ENCODE peak calls at places on chromosomes 16 and 17, in eight cellular contexts. L, W, K, S, R, D, G and N are unnamed samples.

GRCh38 chr17:28381141-28381825 is 9.8 kb downstream of the SARM1 start:
- DNase-seq in G (no peak), K (peak; percentile 37), L (peak; percentile 82), R (no peak), S (no peak), W (no peak), D (no peak), N (no peak)

GRCh38 chr17:20187049-20187448 is 177.9 kb downstream of the SPECC1 start:
- DNase-seq in D (no peak), K (no peak), G (no peak), R (no peak), W (no peak), S (no peak), L (no peak), N (peak; percentile 85)

GRCh38 chr17:32490101-32490482 is 3.3 kb downstream of the CDK5R1 start:
- DNase-seq in L (peak; percentile 22), S (no peak), R (no peak), W (no peak), D (no peak), K (no peak), G (no peak), N (no peak)

GRCh38 chr17:44362479-44362963 is 1.1 kb downstream of the FAM171A2 start:
- DNase-seq in R (no peak), G (no peak), L (no peak), S (no peak), W (no peak), K (no peak), D (no peak), N (no peak)

GRCh38 chr16:2212362-2213324 is 2.0 kb upstream of the BRICD5 start:
- DNase-seq in L (peak; percentile 41), D (no peak), K (peak; percentile 93), S (peak; percentile 47), W (no peak), G (no peak), R (no peak), N (no peak)

GRCh38 chr16:86982347-86982596 is 334.9 kb downstream of the C16orf95 start:
- DNase-seq in G (no peak), L (no peak), D (no peak), K (no peak), S (no peak), R (no peak), W (no peak), N (no peak)

GRCh38 chr17:79844869-79845600 is 5.8 kb upstream of the CBX4 start:
- DNase-seq in D (peak; percentile 79), G (no peak), W (peak; percentile 43), R (no peak), K (peak; percentile 74), S (peak; percentile 78), L (no peak), N (no peak)

GRCh38 chr17:2393184-2393953 is 7.5 kb downstream of the MNT start:
- DNase-seq in L (peak; percentile 91), K (peak; percentile 95), D (peak; percentile 94), W (peak; percentile 90), S (peak; percentile 91), R (no peak), G (peak; percentile 18), N (peak; percentile 65)

GRCh38 chr16:55370762-55371482 is 46.9 kb downstream of the IRX6 start:
- DNase-seq in W (no peak), G (peak; percentile 14), R (no peak), D (peak; percentile 13), L (peak; percentile 79), S (peak; percentile 79), K (peak; percentile 81), N (peak; percentile 43)

GRCh38 chr17:44907696-44908470 is 7.4 kb downstream of the GFAP start:
- DNase-seq in S (no peak), R (no peak), D (no peak), W (no peak), L (no peak), G (no peak), K (no peak), N (peak; percentile 7)

GRCh38 chr16:14486520-14487303 is 143.3 kb downstream of the PARN start:
- DNase-seq in S (peak; percentile 83), L (peak; percentile 93), G (peak; percentile 79), D (peak; percentile 82), R (peak; percentile 57), W (no peak), K (peak; percentile 86), N (peak; percentile 89)

GRCh38 chr17:72671034-72671433 is 421.5 kb downstream of the SLC39A11 start:
- DNase-seq in K (no peak), L (no peak), W (no peak), G (no peak), D (no peak), S (no peak), R (no peak), N (no peak)

GRCh38 chr17:71033336-71033735 is 864.0 kb downstream of the KCNJ2 start:
- DNase-seq in R (no peak), W (no peak), K (no peak), S (no peak), D (no peak), G (no peak), L (peak; percentile 83), N (no peak)

GRCh38 chr16:66248096-66248495 is 118.4 kb upstream of the CDH5 start:
- DNase-seq in D (no peak), W (no peak), L (no peak), K (peak; percentile 90), R (no peak), G (peak; percentile 55), S (no peak), N (peak; percentile 50)